ENCODE peak calls at places on chromosomes 2 and 18, in six cellular contexts. One of them, this sample, is unnamed.

GRCh38 chr18:44411277-44411900 is 269.3 kb upstream of the SETBP1 start:
- DNase-seq in astrocyte of the spinal cord: no peak
- DNase-seq in Panc1: no peak
- DNase-seq in dorsolateral prefrontal cortex: no peak
- DNase-seq in mucosa of descending colon: no peak
- DNase-seq in epithelial cell of esophagus: peak; percentile 43
- DNase-seq in this sample: no peak

GRCh38 chr2:216139884-216140283 is 30.7 kb downstream of the XRCC5 start:
- DNase-seq in astrocyte of the spinal cord: no peak
- DNase-seq in Panc1: no peak
- DNase-seq in dorsolateral prefrontal cortex: no peak
- DNase-seq in mucosa of descending colon: peak; percentile 55
- DNase-seq in epithelial cell of esophagus: peak; percentile 35
- DNase-seq in this sample: no peak

GRCh38 chr2:128457006-128457604 is 138.4 kb upstream of the HS6ST1 start:
- DNase-seq in astrocyte of the spinal cord: no peak
- DNase-seq in Panc1: no peak
- DNase-seq in dorsolateral prefrontal cortex: no peak
- DNase-seq in mucosa of descending colon: no peak
- DNase-seq in epithelial cell of esophagus: no peak
- DNase-seq in this sample: no peak

GRCh38 chr2:176653856-176654443 is 384.7 kb downstream of the MTX2 start:
- DNase-seq in astrocyte of the spinal cord: peak; percentile 75
- DNase-seq in Panc1: no peak
- DNase-seq in dorsolateral prefrontal cortex: no peak
- DNase-seq in mucosa of descending colon: peak; percentile 69
- DNase-seq in epithelial cell of esophagus: peak; percentile 75
- DNase-seq in this sample: no peak

GRCh38 chr2:49416252-49416651 is 261.9 kb upstream of the FSHR start:
- DNase-seq in astrocyte of the spinal cord: no peak
- DNase-seq in Panc1: no peak
- DNase-seq in dorsolateral prefrontal cortex: no peak
- DNase-seq in mucosa of descending colon: peak; percentile 6
- DNase-seq in epithelial cell of esophagus: no peak
- DNase-seq in this sample: no peak

GRCh38 chr2:128358941-128359731 is 40.5 kb upstream of the HS6ST1 start:
- DNase-seq in astrocyte of the spinal cord: no peak
- DNase-seq in Panc1: no peak
- DNase-seq in dorsolateral prefrontal cortex: no peak
- DNase-seq in mucosa of descending colon: no peak
- DNase-seq in epithelial cell of esophagus: no peak
- DNase-seq in this sample: peak; percentile 62

GRCh38 chr2:6372317-6372903 is 493.3 kb downstream of the CMPK2 start:
- DNase-seq in astrocyte of the spinal cord: peak; percentile 85
- DNase-seq in Panc1: no peak
- DNase-seq in dorsolateral prefrontal cortex: no peak
- DNase-seq in mucosa of descending colon: peak; percentile 39
- DNase-seq in epithelial cell of esophagus: peak; percentile 67
- DNase-seq in this sample: no peak

GRCh38 chr2:179049546-179050311 is at the start of gene CCDC141:
- DNase-seq in astrocyte of the spinal cord: no peak
- DNase-seq in Panc1: no peak
- DNase-seq in dorsolateral prefrontal cortex: no peak
- DNase-seq in mucosa of descending colon: peak; percentile 13
- DNase-seq in epithelial cell of esophagus: no peak
- DNase-seq in this sample: no peak

GRCh38 chr2:27977623-27978312 is 87.2 kb downstream of the BABAM2 start:
- DNase-seq in astrocyte of the spinal cord: peak; percentile 94
- DNase-seq in Panc1: peak; percentile 70
- DNase-seq in dorsolateral prefrontal cortex: no peak
- DNase-seq in mucosa of descending colon: no peak
- DNase-seq in epithelial cell of esophagus: peak; percentile 84
- DNase-seq in this sample: no peak

GRCh38 chr2:162123806-162124758 is 28.0 kb downstream of the GCG start:
- DNase-seq in astrocyte of the spinal cord: peak; percentile 70
- DNase-seq in Panc1: peak; percentile 35
- DNase-seq in dorsolateral prefrontal cortex: no peak
- DNase-seq in mucosa of descending colon: peak; percentile 34
- DNase-seq in epithelial cell of esophagus: peak; percentile 68
- DNase-seq in this sample: no peak

GRCh38 chr2:214497489-214497888 is 86.6 kb downstream of the VWC2L start:
- DNase-seq in astrocyte of the spinal cord: no peak
- DNase-seq in Panc1: no peak
- DNase-seq in dorsolateral prefrontal cortex: no peak
- DNase-seq in mucosa of descending colon: no peak
- DNase-seq in epithelial cell of esophagus: no peak
- DNase-seq in this sample: no peak

GRCh38 chr2:200394045-200394444 is 87.6 kb downstream of the SPATS2L start:
- DNase-seq in astrocyte of the spinal cord: no peak
- DNase-seq in Panc1: no peak
- DNase-seq in dorsolateral prefrontal cortex: no peak
- DNase-seq in mucosa of descending colon: no peak
- DNase-seq in epithelial cell of esophagus: no peak
- DNase-seq in this sample: no peak

GRCh38 chr2:126535408-126535807 is 120.5 kb upstream of the GYPC start:
- DNase-seq in astrocyte of the spinal cord: no peak
- DNase-seq in Panc1: no peak
- DNase-seq in dorsolateral prefrontal cortex: no peak
- DNase-seq in mucosa of descending colon: no peak
- DNase-seq in epithelial cell of esophagus: no peak
- DNase-seq in this sample: peak; percentile 72

GRCh38 chr18:32730620-32731021 is 42.2 kb downstream of the KLHL14 start:
- DNase-seq in astrocyte of the spinal cord: peak; percentile 58
- DNase-seq in Panc1: peak; percentile 38
- DNase-seq in dorsolateral prefrontal cortex: no peak
- DNase-seq in mucosa of descending colon: no peak
- DNase-seq in epithelial cell of esophagus: peak; percentile 19
- DNase-seq in this sample: no peak

GRCh38 chr2:143530753-143531152 is 401.5 kb downstream of the ARHGAP15 start:
- DNase-seq in astrocyte of the spinal cord: no peak
- DNase-seq in Panc1: no peak
- DNase-seq in dorsolateral prefrontal cortex: no peak
- DNase-seq in mucosa of descending colon: no peak
- DNase-seq in epithelial cell of esophagus: peak; percentile 14
- DNase-seq in this sample: no peak

GRCh38 chr2:128493880-128494279 is 175.2 kb upstream of the HS6ST1 start:
- DNase-seq in astrocyte of the spinal cord: no peak
- DNase-seq in Panc1: no peak
- DNase-seq in dorsolateral prefrontal cortex: peak; percentile 25
- DNase-seq in mucosa of descending colon: no peak
- DNase-seq in epithelial cell of esophagus: no peak
- DNase-seq in this sample: no peak

GRCh38 chr2:187900023-187900422 is 345.8 kb upstream of the TFPI start:
- DNase-seq in astrocyte of the spinal cord: peak; percentile 24
- DNase-seq in Panc1: no peak
- DNase-seq in dorsolateral prefrontal cortex: no peak
- DNase-seq in mucosa of descending colon: no peak
- DNase-seq in epithelial cell of esophagus: peak; percentile 34
- DNase-seq in this sample: no peak

GRCh38 chr2:238097201-238097987 is 2.7 kb upstream of the ESPNL start:
- DNase-seq in astrocyte of the spinal cord: no peak
- DNase-seq in Panc1: no peak
- DNase-seq in dorsolateral prefrontal cortex: no peak
- DNase-seq in mucosa of descending colon: no peak
- DNase-seq in epithelial cell of esophagus: no peak
- DNase-seq in this sample: peak; percentile 90

GRCh38 chr2:76197842-76198448 is 487.2 kb upstream of the GCFC2 start:
- DNase-seq in astrocyte of the spinal cord: peak; percentile 67
- DNase-seq in Panc1: peak; percentile 51
- DNase-seq in dorsolateral prefrontal cortex: no peak
- DNase-seq in mucosa of descending colon: peak; percentile 80
- DNase-seq in epithelial cell of esophagus: peak; percentile 80
- DNase-seq in this sample: no peak

This sample was measured in esophagus muscularis mucosa.